ENCODE peak calls at places on chromosomes 13 and 19, in six cellular contexts. One of them, this sample, is unnamed.

GRCh38 chr13:45541806-45542205 is 73.7 kb downstream of the ERICH6B start:
- DNase-seq in aorta: no peak
- DNase-seq in spleen: no peak
- DNase-seq in cardiac muscle cell: no peak
- DNase-seq in cardiac fibroblast: no peak
- DNase-seq in left ventricle myocardium inferior: no peak
- DNase-seq in this sample: no peak

GRCh38 chr13:25377244-25377962 is 5.6 kb downstream of the ATP8A2 start:
- DNase-seq in aorta: no peak
- DNase-seq in spleen: no peak
- DNase-seq in cardiac muscle cell: peak; percentile 54
- DNase-seq in cardiac fibroblast: no peak
- DNase-seq in left ventricle myocardium inferior: no peak
- DNase-seq in this sample: no peak

GRCh38 chr19:7595466-7596133 is at the start of gene CAMSAP3:
- DNase-seq in aorta: no peak
- DNase-seq in spleen: no peak
- DNase-seq in cardiac muscle cell: peak; percentile 83
- DNase-seq in cardiac fibroblast: no peak
- DNase-seq in left ventricle myocardium inferior: no peak
- DNase-seq in this sample: peak; percentile 13

GRCh38 chr13:33328691-33329090 is 43.1 kb upstream of the STARD13 start:
- DNase-seq in aorta: no peak
- DNase-seq in spleen: no peak
- DNase-seq in cardiac muscle cell: peak; percentile 41
- DNase-seq in cardiac fibroblast: peak; percentile 31
- DNase-seq in left ventricle myocardium inferior: no peak
- DNase-seq in this sample: no peak

GRCh38 chr13:95644611-95645052 is at the start of gene DZIP1:
- DNase-seq in aorta: peak; percentile 87
- DNase-seq in spleen: peak; percentile 77
- DNase-seq in cardiac muscle cell: peak; percentile 90
- DNase-seq in cardiac fibroblast: peak; percentile 91
- DNase-seq in left ventricle myocardium inferior: peak; percentile 81
- DNase-seq in this sample: peak; percentile 85

GRCh38 chr19:1163283-1163933 is 10.7 kb downstream of the SBNO2 start:
- DNase-seq in aorta: no peak
- DNase-seq in spleen: peak; percentile 81
- DNase-seq in cardiac muscle cell: no peak
- DNase-seq in cardiac fibroblast: no peak
- DNase-seq in left ventricle myocardium inferior: peak; percentile 50
- DNase-seq in this sample: no peak

GRCh38 chr19:41933693-41934426 is 5.6 kb upstream of the ERFL start:
- DNase-seq in aorta: no peak
- DNase-seq in spleen: no peak
- DNase-seq in cardiac muscle cell: no peak
- DNase-seq in cardiac fibroblast: no peak
- DNase-seq in left ventricle myocardium inferior: no peak
- DNase-seq in this sample: no peak

GRCh38 chr13:84126671-84127171 is 244.4 kb upstream of the SLITRK1 start:
- DNase-seq in aorta: no peak
- DNase-seq in spleen: peak; percentile 69
- DNase-seq in cardiac muscle cell: peak; percentile 51
- DNase-seq in cardiac fibroblast: no peak
- DNase-seq in left ventricle myocardium inferior: no peak
- DNase-seq in this sample: no peak

GRCh38 chr13:63092461-63092860 is 1676.8 kb upstream of the PCDH20 start:
- DNase-seq in aorta: no peak
- DNase-seq in spleen: no peak
- DNase-seq in cardiac muscle cell: no peak
- DNase-seq in cardiac fibroblast: no peak
- DNase-seq in left ventricle myocardium inferior: no peak
- DNase-seq in this sample: no peak

GRCh38 chr13:21486322-21486721 is 27.2 kb upstream of the ZDHHC20 start:
- DNase-seq in aorta: no peak
- DNase-seq in spleen: no peak
- DNase-seq in cardiac muscle cell: no peak
- DNase-seq in cardiac fibroblast: no peak
- DNase-seq in left ventricle myocardium inferior: no peak
- DNase-seq in this sample: no peak

GRCh38 chr19:54850930-54851329 is 687 bp downstream of the KIR3DL2 start:
- DNase-seq in aorta: no peak
- DNase-seq in spleen: no peak
- DNase-seq in cardiac muscle cell: no peak
- DNase-seq in cardiac fibroblast: no peak
- DNase-seq in left ventricle myocardium inferior: no peak
- DNase-seq in this sample: no peak

GRCh38 chr13:34352958-34353357 is 535.0 kb downstream of the RFC3 start:
- DNase-seq in aorta: no peak
- DNase-seq in spleen: no peak
- DNase-seq in cardiac muscle cell: no peak
- DNase-seq in cardiac fibroblast: no peak
- DNase-seq in left ventricle myocardium inferior: no peak
- DNase-seq in this sample: no peak

GRCh38 chr13:113542751-113543424 is 41.7 kb upstream of the TFDP1 start:
- DNase-seq in aorta: peak; percentile 26
- DNase-seq in spleen: peak; percentile 22
- DNase-seq in cardiac muscle cell: no peak
- DNase-seq in cardiac fibroblast: no peak
- DNase-seq in left ventricle myocardium inferior: no peak
- DNase-seq in this sample: no peak

GRCh38 chr19:39997595-39998216 is 846 bp downstream of the ZNF546 start:
- DNase-seq in aorta: no peak
- DNase-seq in spleen: no peak
- DNase-seq in cardiac muscle cell: no peak
- DNase-seq in cardiac fibroblast: peak; percentile 10
- DNase-seq in left ventricle myocardium inferior: no peak
- DNase-seq in this sample: peak; percentile 20

GRCh38 chr13:42968906-42969305 is 23.1 kb downstream of the EPSTI1 start:
- DNase-seq in aorta: no peak
- DNase-seq in spleen: no peak
- DNase-seq in cardiac muscle cell: no peak
- DNase-seq in cardiac fibroblast: no peak
- DNase-seq in left ventricle myocardium inferior: no peak
- DNase-seq in this sample: no peak

GRCh38 chr13:20354722-20355121 is 122.6 kb upstream of the GJB6 start:
- DNase-seq in aorta: no peak
- DNase-seq in spleen: no peak
- DNase-seq in cardiac muscle cell: no peak
- DNase-seq in cardiac fibroblast: no peak
- DNase-seq in left ventricle myocardium inferior: no peak
- DNase-seq in this sample: no peak

GRCh38 chr13:113862766-113863510 is 938 bp downstream of the GAS6 start:
- DNase-seq in aorta: peak; percentile 81
- DNase-seq in spleen: no peak
- DNase-seq in cardiac muscle cell: peak; percentile 49
- DNase-seq in cardiac fibroblast: peak; percentile 31
- DNase-seq in left ventricle myocardium inferior: peak; percentile 68
- DNase-seq in this sample: peak; percentile 41

GRCh38 chr19:19062454-19063182 is 1.2 kb upstream of the SLC25A42 start:
- DNase-seq in aorta: no peak
- DNase-seq in spleen: no peak
- DNase-seq in cardiac muscle cell: no peak
- DNase-seq in cardiac fibroblast: no peak
- DNase-seq in left ventricle myocardium inferior: no peak
- DNase-seq in this sample: peak; percentile 18
- H3K4me3 ChIP-seq in aorta: no peak overlapping the region
- H3K4me3 ChIP-seq in spleen: peak overlapping the region; percentile 72
- H3K4me3 ChIP-seq in cardiac muscle cell: peak overlapping the region; percentile 27
- H3K4me3 ChIP-seq in cardiac fibroblast: no peak overlapping the region
- H3K4me3 ChIP-seq in left ventricle myocardium inferior: peak overlapping the region; percentile 88
- H3K4me3 ChIP-seq in this sample: peak overlapping the region; percentile 71

DNA sequence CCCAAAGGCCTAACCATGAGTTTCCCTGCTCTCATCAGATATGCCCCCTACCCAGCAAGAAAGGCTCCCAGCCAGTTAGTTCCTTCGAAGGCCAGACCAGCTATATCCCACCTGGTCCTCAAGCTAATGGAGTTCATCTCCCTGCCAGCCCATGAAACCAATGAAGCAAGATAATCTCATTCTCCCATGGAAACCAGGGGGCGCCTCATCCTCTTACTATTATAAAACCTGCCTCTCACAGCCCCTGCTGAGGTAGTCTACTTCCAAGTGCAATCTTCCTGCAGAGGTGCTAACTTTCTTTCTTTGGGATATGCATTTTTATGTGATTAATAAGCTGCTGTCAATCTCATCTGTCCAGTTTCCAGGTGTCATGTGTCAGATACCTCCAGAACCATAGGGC is 34.0 kb upstream of the ZNF573 start:
- DNase-seq in aorta: no peak
- DNase-seq in spleen: no peak
- DNase-seq in cardiac muscle cell: no peak
- DNase-seq in cardiac fibroblast: no peak
- DNase-seq in left ventricle myocardium inferior: no peak
- DNase-seq in this sample: no peak
- H3K4me3 ChIP-seq in aorta: no peak overlapping the region
- H3K4me3 ChIP-seq in spleen: no peak overlapping the region
- H3K4me3 ChIP-seq in cardiac muscle cell: no peak overlapping the region
- H3K4me3 ChIP-seq in cardiac fibroblast: no peak overlapping the region
- H3K4me3 ChIP-seq in left ventricle myocardium inferior: no peak overlapping the region
- H3K4me3 ChIP-seq in this sample: no peak overlapping the region

GRCh38 chr13:41006296-41006695 is 12.8 kb downstream of the ELF1 start:
- DNase-seq in aorta: no peak
- DNase-seq in spleen: no peak
- DNase-seq in cardiac muscle cell: no peak
- DNase-seq in cardiac fibroblast: no peak
- DNase-seq in left ventricle myocardium inferior: no peak
- DNase-seq in this sample: no peak
- H3K4me3 ChIP-seq in aorta: no peak overlapping the region
- H3K4me3 ChIP-seq in spleen: no peak overlapping the region
- H3K4me3 ChIP-seq in cardiac muscle cell: no peak overlapping the region
- H3K4me3 ChIP-seq in cardiac fibroblast: no peak overlapping the region
- H3K4me3 ChIP-seq in left ventricle myocardium inferior: no peak overlapping the region
- H3K4me3 ChIP-seq in this sample: no peak overlapping the region

GRCh38 chr13:53781941-53782340 is 753.3 kb downstream of the OLFM4 start:
- DNase-seq in aorta: no peak
- DNase-seq in spleen: no peak
- DNase-seq in cardiac muscle cell: peak; percentile 18
- DNase-seq in cardiac fibroblast: no peak
- DNase-seq in left ventricle myocardium inferior: no peak
- DNase-seq in this sample: no peak
- H3K4me3 ChIP-seq in aorta: no peak overlapping the region
- H3K4me3 ChIP-seq in spleen: no peak overlapping the region
- H3K4me3 ChIP-seq in cardiac muscle cell: peak overlapping the region; percentile 2
- H3K4me3 ChIP-seq in cardiac fibroblast: no peak overlapping the region
- H3K4me3 ChIP-seq in left ventricle myocardium inferior: no peak overlapping the region
- H3K4me3 ChIP-seq in this sample: no peak overlapping the region

GRCh38 chr19:52785506-52785905 is 1.1 kb downstream of the ZNF600 start:
- DNase-seq in aorta: no peak
- DNase-seq in spleen: no peak
- DNase-seq in cardiac muscle cell: no peak
- DNase-seq in cardiac fibroblast: no peak
- DNase-seq in left ventricle myocardium inferior: no peak
- DNase-seq in this sample: no peak
- H3K4me3 ChIP-seq in aorta: no peak overlapping the region
- H3K4me3 ChIP-seq in spleen: no peak overlapping the region
- H3K4me3 ChIP-seq in cardiac muscle cell: peak overlapping the region; percentile 79
- H3K4me3 ChIP-seq in cardiac fibroblast: peak overlapping the region; percentile 58
- H3K4me3 ChIP-seq in left ventricle myocardium inferior: peak overlapping the region; percentile 78
- H3K4me3 ChIP-seq in this sample: peak overlapping the region; percentile 77

DNA sequence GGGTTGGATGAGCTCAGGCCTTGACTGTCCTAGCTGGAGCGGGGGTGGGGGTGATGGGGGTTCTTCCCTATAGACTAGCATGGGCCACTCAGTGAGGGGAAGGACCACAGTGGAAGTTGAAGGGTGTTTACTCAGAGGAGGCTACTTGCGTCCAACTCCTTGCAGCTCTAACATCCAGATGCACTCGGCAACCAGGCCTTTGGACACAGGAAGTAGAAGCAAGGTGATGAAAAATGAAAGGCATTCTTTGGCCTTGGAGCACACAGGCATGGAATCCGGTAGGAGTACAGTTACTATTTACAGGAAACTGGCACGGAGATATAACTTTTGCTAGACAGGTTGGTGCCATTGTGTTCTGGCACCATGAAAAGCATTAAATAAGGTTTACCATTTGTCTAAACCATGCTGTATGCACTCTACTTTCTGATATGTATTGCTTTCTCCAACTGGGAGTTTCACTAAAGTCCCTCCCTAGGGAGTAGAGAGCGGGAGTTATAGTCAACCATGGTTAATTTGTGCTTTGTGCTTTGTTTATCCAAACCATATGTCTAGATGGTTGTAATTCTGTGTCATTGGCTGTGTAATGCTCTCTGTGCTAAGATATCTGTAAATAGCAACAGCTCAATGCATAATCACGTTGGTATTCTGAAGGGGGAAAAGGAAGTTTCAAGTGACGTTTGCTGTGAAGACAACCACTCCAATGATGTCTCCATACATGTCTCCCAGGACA is 125.3 kb downstream of the TSHZ3 start:
- DNase-seq in aorta: no peak
- DNase-seq in spleen: no peak
- DNase-seq in cardiac muscle cell: no peak
- DNase-seq in cardiac fibroblast: peak; percentile 83
- DNase-seq in left ventricle myocardium inferior: no peak
- DNase-seq in this sample: peak; percentile 93
- H3K4me3 ChIP-seq in aorta: no peak overlapping the region
- H3K4me3 ChIP-seq in spleen: no peak overlapping the region
- H3K4me3 ChIP-seq in cardiac muscle cell: no peak overlapping the region
- H3K4me3 ChIP-seq in cardiac fibroblast: no peak overlapping the region
- H3K4me3 ChIP-seq in left ventricle myocardium inferior: no peak overlapping the region
- H3K4me3 ChIP-seq in this sample: no peak overlapping the region

DNA sequence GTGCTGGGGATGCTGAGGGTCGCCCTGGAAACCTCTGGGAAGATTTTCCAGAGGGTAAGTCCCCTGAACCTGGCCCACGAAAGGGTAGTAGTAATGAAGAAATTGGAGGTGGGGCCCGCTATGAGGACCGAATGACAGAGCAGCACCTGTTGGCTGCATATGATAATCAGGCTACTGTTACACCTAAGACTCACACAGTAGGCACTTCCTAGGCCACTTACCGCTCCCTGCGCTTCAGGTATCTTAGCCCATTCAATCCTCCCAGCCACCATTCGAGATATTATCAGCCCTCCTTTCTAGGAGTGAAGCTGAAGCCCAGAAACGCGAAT is 4.3 kb upstream of the LRFN3 start:
- DNase-seq in aorta: no peak
- DNase-seq in spleen: no peak
- DNase-seq in cardiac muscle cell: no peak
- DNase-seq in cardiac fibroblast: no peak
- DNase-seq in left ventricle myocardium inferior: no peak
- DNase-seq in this sample: no peak
- H3K4me3 ChIP-seq in aorta: no peak overlapping the region
- H3K4me3 ChIP-seq in spleen: no peak overlapping the region
- H3K4me3 ChIP-seq in cardiac muscle cell: no peak overlapping the region
- H3K4me3 ChIP-seq in cardiac fibroblast: no peak overlapping the region
- H3K4me3 ChIP-seq in left ventricle myocardium inferior: peak overlapping the region; percentile 42
- H3K4me3 ChIP-seq in this sample: no peak overlapping the region

This sample was measured in fibroblast of the aortic adventitia.